ENCODE peak calls at places on chromosomes 16 and 17, in eight cellular contexts. One of them, this sample, is unnamed.

GRCh38 chr16:26454102-26454501 is 612.6 kb upstream of the C16orf82 start:
- DNase-seq in caudate nucleus: no peak
- DNase-seq in activated CD4-positive, alpha-beta T cell treated with anti-CD3 and anti-CD28 coated beads, Interleukin-2, amount 10 ng/mL, durations not matched to agents 24 days and 14 days: no peak
- DNase-seq in ureter: no peak
- DNase-seq in activated T-helper 1 cell treated with Interleukin-2 at 50 U/mL for 16 hours: no peak
- DNase-seq in amniotic epithelial cell: peak; percentile 2
- DNase-seq in GM10248: no peak
- DNase-seq in GM04504: no peak
- DNase-seq in this sample: no peak

GRCh38 chr17:28712037-28712704 is 483 bp upstream of the PROCA1 start:
- DNase-seq in GM10248: peak; percentile 83
- DNase-seq in amniotic epithelial cell: no peak
- DNase-seq in activated CD4-positive, alpha-beta T cell treated with anti-CD3 and anti-CD28 coated beads, Interleukin-2, amount 10 ng/mL, durations not matched to agents 24 days and 14 days: peak; percentile 91
- DNase-seq in ureter: peak; percentile 70
- DNase-seq in GM04504: no peak
- DNase-seq in caudate nucleus: no peak
- DNase-seq in activated T-helper 1 cell treated with Interleukin-2 at 50 U/mL for 16 hours: peak; percentile 48
- DNase-seq in this sample: no peak

GRCh38 chr16:29899516-29900101 is at the start of gene SEZ6L2:
- DNase-seq in activated CD4-positive, alpha-beta T cell treated with anti-CD3 and anti-CD28 coated beads, Interleukin-2, amount 10 ng/mL, durations not matched to agents 24 days and 14 days: peak; percentile 96
- DNase-seq in amniotic epithelial cell: peak; percentile 96
- DNase-seq in ureter: peak; percentile 81
- DNase-seq in GM10248: no peak
- DNase-seq in GM04504: peak; percentile 69
- DNase-seq in caudate nucleus: peak; percentile 65
- DNase-seq in activated T-helper 1 cell treated with Interleukin-2 at 50 U/mL for 16 hours: no peak
- DNase-seq in this sample: peak; percentile 89

GRCh38 chr16:25713785-25714570 is 22.2 kb downstream of the HS3ST4 start:
- DNase-seq in GM04504: no peak
- DNase-seq in activated CD4-positive, alpha-beta T cell treated with anti-CD3 and anti-CD28 coated beads, Interleukin-2, amount 10 ng/mL, durations not matched to agents 24 days and 14 days: no peak
- DNase-seq in activated T-helper 1 cell treated with Interleukin-2 at 50 U/mL for 16 hours: no peak
- DNase-seq in caudate nucleus: no peak
- DNase-seq in amniotic epithelial cell: peak; percentile 2
- DNase-seq in GM10248: no peak
- DNase-seq in ureter: no peak
- DNase-seq in this sample: no peak

GRCh38 chr17:5203178-5203907 is 11.7 kb upstream of the ZNF594 start:
- DNase-seq in amniotic epithelial cell: no peak
- DNase-seq in caudate nucleus: no peak
- DNase-seq in activated CD4-positive, alpha-beta T cell treated with anti-CD3 and anti-CD28 coated beads, Interleukin-2, amount 10 ng/mL, durations not matched to agents 24 days and 14 days: no peak
- DNase-seq in activated T-helper 1 cell treated with Interleukin-2 at 50 U/mL for 16 hours: no peak
- DNase-seq in ureter: no peak
- DNase-seq in GM04504: no peak
- DNase-seq in GM10248: no peak
- DNase-seq in this sample: no peak

GRCh38 chr16:68640972-68641371 is 4.1 kb upstream of the CDH3 start:
- DNase-seq in activated CD4-positive, alpha-beta T cell treated with anti-CD3 and anti-CD28 coated beads, Interleukin-2, amount 10 ng/mL, durations not matched to agents 24 days and 14 days: no peak
- DNase-seq in activated T-helper 1 cell treated with Interleukin-2 at 50 U/mL for 16 hours: no peak
- DNase-seq in GM04504: no peak
- DNase-seq in ureter: no peak
- DNase-seq in amniotic epithelial cell: peak; percentile 67
- DNase-seq in caudate nucleus: no peak
- DNase-seq in GM10248: no peak
- DNase-seq in this sample: peak; percentile 29

GRCh38 chr17:39351508-39351907 is 49.9 kb downstream of the FBXL20 start:
- DNase-seq in caudate nucleus: no peak
- DNase-seq in activated T-helper 1 cell treated with Interleukin-2 at 50 U/mL for 16 hours: no peak
- DNase-seq in activated CD4-positive, alpha-beta T cell treated with anti-CD3 and anti-CD28 coated beads, Interleukin-2, amount 10 ng/mL, durations not matched to agents 24 days and 14 days: no peak
- DNase-seq in ureter: no peak
- DNase-seq in GM10248: no peak
- DNase-seq in amniotic epithelial cell: no peak
- DNase-seq in GM04504: no peak
- DNase-seq in this sample: no peak

GRCh38 chr17:59093702-59094231 is 12.9 kb downstream of the TRIM37 start:
- DNase-seq in activated T-helper 1 cell treated with Interleukin-2 at 50 U/mL for 16 hours: no peak
- DNase-seq in ureter: peak; percentile 52
- DNase-seq in amniotic epithelial cell: peak; percentile 98
- DNase-seq in caudate nucleus: no peak
- DNase-seq in GM10248: no peak
- DNase-seq in GM04504: peak; percentile 94
- DNase-seq in activated CD4-positive, alpha-beta T cell treated with anti-CD3 and anti-CD28 coated beads, Interleukin-2, amount 10 ng/mL, durations not matched to agents 24 days and 14 days: no peak
- DNase-seq in this sample: no peak

GRCh38 chr17:38885728-38886642 is 16.1 kb downstream of the LASP1 start:
- DNase-seq in activated CD4-positive, alpha-beta T cell treated with anti-CD3 and anti-CD28 coated beads, Interleukin-2, amount 10 ng/mL, durations not matched to agents 24 days and 14 days: no peak
- DNase-seq in activated T-helper 1 cell treated with Interleukin-2 at 50 U/mL for 16 hours: no peak
- DNase-seq in ureter: no peak
- DNase-seq in caudate nucleus: peak; percentile 70
- DNase-seq in GM10248: no peak
- DNase-seq in GM04504: no peak
- DNase-seq in amniotic epithelial cell: peak; percentile 71
- DNase-seq in this sample: no peak

This sample was measured in stomach.